ENCODE peak calls at places on chromosome 6, in ten cellular contexts. X is GM19239, F is body of pancreas, B is MM.1S, L is neural progenitor cell, T is skeletal muscle cell, N is hepatocyte, R is iPS DF 19.7, V is cardiac muscle cell, Z is T1000. S is an unnamed sample.
A peak's percentile ranks its signal among the peaks of the same experiment; 100 is the strongest.

GRCh38 chr6:82862543-82862942 is 203.1 kb downstream of the UBE3D start:
- DNase-seq in F (no peak), Z (no peak), L (no peak), B (no peak), V (peak; percentile 68), T (peak; percentile 38), R (no peak), X (no peak), N (no peak), S (no peak)

GRCh38 chr6:22448311-22448711 is 121.1 kb upstream of the HDGFL1 start:
- DNase-seq in L (peak; percentile 63), R (no peak), F (no peak), V (peak; percentile 74), N (peak; percentile 47), X (no peak), T (peak; percentile 64), Z (no peak), B (no peak), S (no peak)

GRCh38 chr6:3534599-3534998 is 77.7 kb upstream of the SLC22A23 start:
- DNase-seq in T (peak; percentile 52), R (no peak), Z (no peak), N (no peak), F (no peak), B (no peak), X (no peak), L (no peak), V (no peak), S (no peak)

GRCh38 chr6:42320762-42321161 is 103.1 kb upstream of the MRPS10 start:
- DNase-seq in T (no peak), F (no peak), N (no peak), Z (peak; percentile 9), L (no peak), V (peak; percentile 67), R (no peak), B (no peak), X (no peak), S (no peak)

GRCh38 chr6:145963216-145964068 is 716 bp downstream of the SHPRH start:
- DNase-seq in F (peak; percentile 47), L (peak; percentile 78), B (peak; percentile 24), R (no peak), Z (peak; percentile 41), T (peak; percentile 14), X (peak; percentile 20), V (peak; percentile 61), N (peak; percentile 72), S (peak; percentile 17)

GRCh38 chr6:87700729-87701675 is 1.0 kb downstream of the AKIRIN2 start:
- DNase-seq in R (no peak), B (peak; percentile 59), V (peak; percentile 51), F (peak; percentile 54), T (peak; percentile 37), N (peak; percentile 71), Z (no peak), L (peak; percentile 55), X (peak; percentile 19), S (no peak)

GRCh38 chr6:137236581-137237355 is 17.6 kb upstream of the IFNGR1 start:
- DNase-seq in X (no peak), L (no peak), N (no peak), B (no peak), R (no peak), Z (no peak), T (no peak), F (no peak), V (no peak), S (no peak)

GRCh38 chr6:2733324-2733723 is 17.4 kb downstream of the MYLK4 start:
- DNase-seq in L (no peak), B (no peak), V (peak; percentile 71), N (no peak), T (no peak), Z (no peak), R (no peak), F (peak; percentile 80), X (peak; percentile 54), S (no peak)

GRCh38 chr6:50007821-50008220 is 14.0 kb downstream of the DEFB110 start:
- DNase-seq in V (no peak), L (no peak), N (no peak), B (no peak), T (peak; percentile 1), F (no peak), R (no peak), Z (no peak), X (no peak), S (no peak)

GRCh38 chr6:166412156-166412910 is 29.6 kb upstream of the MPC1 start:
- DNase-seq in L (no peak), T (no peak), N (no peak), V (no peak), F (no peak), Z (no peak), X (no peak), B (no peak), R (no peak), S (no peak)

GRCh38 chr6:88810089-88810488 is 153.3 kb downstream of the RNGTT start:
- DNase-seq in N (no peak), L (no peak), V (no peak), F (no peak), Z (no peak), T (no peak), X (no peak), B (no peak), R (no peak), S (no peak)

GRCh38 chr6:31968326-31968725 is 3.6 kb downstream of the DXO start:
- DNase-seq in B (no peak), R (no peak), X (no peak), L (no peak), F (no peak), T (no peak), Z (no peak), N (no peak), V (no peak), S (no peak)

GRCh38 chr6:56795852-56796532 is 153.3 kb upstream of the DST start:
- DNase-seq in T (no peak), B (no peak), L (no peak), R (no peak), N (no peak), X (no peak), Z (no peak), F (no peak), V (no peak), S (no peak)

GRCh38 chr6:139778113-139778512 is 403.7 kb upstream of the CITED2 start:
- DNase-seq in N (no peak), T (no peak), X (no peak), Z (no peak), R (no peak), F (no peak), B (no peak), L (peak; percentile 39), V (no peak), S (no peak)

GRCh38 chr6:56766806-56767178 is 124.1 kb upstream of the DST start:
- DNase-seq in R (no peak), V (peak; percentile 43), X (no peak), B (peak; percentile 96), N (no peak), F (no peak), Z (no peak), L (no peak), T (peak; percentile 49), S (no peak)

GRCh38 chr6:166633732-166634535 is 6.9 kb upstream of the RPS6KA2 start:
- DNase-seq in F (peak; percentile 43), B (peak; percentile 73), R (no peak), X (no peak), Z (no peak), T (no peak), V (no peak), N (no peak), L (no peak), S (no peak)

GRCh38 chr6:16157909-16158308 is 29.0 kb downstream of the MYLIP start:
- DNase-seq in F (peak; percentile 31), L (peak; percentile 72), X (no peak), N (no peak), R (no peak), Z (no peak), V (no peak), B (no peak), T (no peak), S (no peak)

GRCh38 chr6:17904491-17905120 is 82.8 kb downstream of the KIF13A start:
- DNase-seq in T (no peak), Z (no peak), R (no peak), X (no peak), N (no peak), V (no peak), F (no peak), L (no peak), B (no peak), S (no peak)

GRCh38 chr6:129683606-129684322 is 26.2 kb downstream of the ARHGAP18 start:
- DNase-seq in V (peak; percentile 99), R (no peak), L (no peak), N (peak; percentile 85), B (peak; percentile 95), T (peak; percentile 99), Z (peak; percentile 15), F (peak; percentile 87), X (peak; percentile 50), S (no peak)

GRCh38 chr6:33211666-33212422 is 3.5 kb downstream of the RING1 start:
- DNase-seq in L (peak; percentile 42), N (no peak), F (no peak), X (no peak), Z (no peak), V (no peak), R (no peak), T (no peak), B (no peak), S (no peak)

GRCh38 chr6:3867616-3868502 is 18.7 kb downstream of the FAM50B start:
- DNase-seq in F (no peak), V (peak; percentile 48), B (no peak), T (peak; percentile 52), Z (no peak), N (no peak), R (no peak), X (no peak), L (no peak), S (no peak)

GRCh38 chr6:41591859-41592502 is 45.8 kb downstream of the FOXP4 start:
- DNase-seq in V (peak; percentile 67), B (peak; percentile 30), N (peak; percentile 78), Z (peak; percentile 48), T (no peak), L (peak; percentile 69), F (peak; percentile 71), R (no peak), X (peak; percentile 96), S (no peak)

GRCh38 chr6:28747631-28748157 is 176.1 kb downstream of the TRIM27 start:
- DNase-seq in F (no peak), B (no peak), R (no peak), V (peak; percentile 60), Z (no peak), N (peak; percentile 46), T (peak; percentile 4), L (peak; percentile 78), X (no peak), S (no peak)

GRCh38 chr6:278494-278893 is 13.8 kb upstream of the DUSP22 start:
- DNase-seq in T (no peak), B (no peak), L (no peak), F (no peak), R (no peak), N (no peak), X (no peak), V (no peak), Z (no peak), S (no peak)

GRCh38 chr6:152135755-152136448 is 328.4 kb downstream of the ESR1 start:
- DNase-seq in B (no peak), V (no peak), X (no peak), Z (no peak), N (no peak), F (no peak), T (no peak), R (no peak), L (no peak), S (no peak)

GRCh38 chr6:37316071-37316470 is 37.7 kb upstream of the RNF8 start:
- DNase-seq in T (no peak), Z (no peak), B (no peak), X (no peak), N (no peak), L (no peak), R (no peak), F (no peak), V (no peak), S (no peak)

GRCh38 chr6:31651602-31652191 is 764 bp downstream of the BAG6 start:
- DNase-seq in F (peak; percentile 82), B (peak; percentile 51), R (no peak), L (peak; percentile 90), T (peak; percentile 37), X (peak; percentile 50), V (peak; percentile 81), N (peak; percentile 90), Z (peak; percentile 80), S (no peak)